ENCODE peak calls at places on chromosomes 4 and X, in nine cellular contexts. V is WTC11, Z is AG10803, U is pancreas, C is GM13976, G is BJ, A is choroid plexus epithelial cell, H is Calu3, X is dorsolateral prefrontal cortex. B is an unnamed sample.

GRCh38 chr4:11106190-11106589 is 322.5 kb downstream of the HS3ST1 start:
- DNase-seq in V (no peak), Z (no peak), U (no peak), C (no peak), G (no peak), A (peak), H (no peak), X (no peak), B (no peak)

GRCh38 chr4:6620891-6621555 is 19.5 kb upstream of the MRFAP1 start:
- DNase-seq in V (no peak), Z (no peak), U (no peak), C (no peak), G (no peak), A (no peak), H (no peak), X (peak), B (no peak)

GRCh38 chr4:76445911-76446310 is 10.9 kb downstream of the SHROOM3 start:
- DNase-seq in V (no peak), Z (no peak), U (no peak), C (no peak), G (no peak), A (no peak), H (no peak), X (no peak), B (no peak)

GRCh38 chr4:169238445-169238844 is 32.3 kb downstream of the SH3RF1 start:
- DNase-seq in V (no peak), Z (no peak), U (no peak), C (no peak), G (no peak), A (peak), H (no peak), X (no peak), B (no peak)

GRCh38 chr4:8307714-8308113 is 38.2 kb downstream of the HTRA3 start:
- DNase-seq in V (peak), Z (no peak), U (peak), C (no peak), G (no peak), A (no peak), H (no peak), X (peak), B (peak)

GRCh38 chr4:156312261-156312847 is 358.7 kb upstream of the CTSO start:
- DNase-seq in V (no peak), Z (peak), U (no peak), C (no peak), G (no peak), A (peak), H (no peak), X (no peak), B (no peak)

GRCh38 chr4:7034262-7035081 is 8.7 kb upstream of the TADA2B start:
- DNase-seq in V (no peak), Z (peak), U (peak), C (no peak), G (no peak), A (peak), H (peak), X (no peak), B (no peak)

GRCh38 chr4:133147922-133148689 is 988 bp upstream of the PCDH10 start:
- DNase-seq in V (no peak), Z (peak), U (peak), C (peak), G (no peak), A (peak), H (no peak), X (peak), B (peak)

GRCh38 chr4:175470141-175470540 is 341.9 kb downstream of the GPM6A start:
- DNase-seq in V (no peak), Z (peak), U (no peak), C (no peak), G (no peak), A (peak), H (no peak), X (no peak), B (no peak)

GRCh38 chr4:95095352-95095974 is 337.7 kb downstream of the BMPR1B start:
- DNase-seq in V (no peak), Z (peak), U (no peak), C (no peak), G (no peak), A (peak), H (peak), X (no peak), B (no peak)

GRCh38 chr4:75376543-75376942 is 137.7 kb downstream of the RCHY1 start:
- DNase-seq in V (no peak), Z (no peak), U (no peak), C (no peak), G (no peak), A (no peak), H (no peak), X (no peak), B (no peak)

GRCh38 chr4:109826719-109827118 is 1.1 kb upstream of the RRH start:
- DNase-seq in V (no peak), Z (peak), U (no peak), C (no peak), G (no peak), A (peak), H (no peak), X (no peak), B (no peak)

GRCh38 chr4:122117743-122118142 is 34.4 kb upstream of the BLTP1 start:
- DNase-seq in V (no peak), Z (peak), U (no peak), C (no peak), G (no peak), A (no peak), H (no peak), X (no peak), B (no peak)

GRCh38 chr4:95213361-95213760 is 335.4 kb downstream of the UNC5C start:
- DNase-seq in V (no peak), Z (no peak), U (no peak), C (no peak), G (no peak), A (no peak), H (no peak), X (no peak), B (no peak)

GRCh38 chr4:536351-536972 is 37.5 kb downstream of the PIGG start:
- DNase-seq in V (no peak), Z (no peak), U (no peak), C (no peak), G (no peak), A (no peak), H (no peak), X (no peak), B (no peak)

GRCh38 chrX:21355831-21356230 is 18.4 kb upstream of the CNKSR2 start:
- DNase-seq in V (no peak), Z (no peak), U (no peak), C (no peak), G (no peak), A (no peak), H (no peak), X (no peak), B (no peak)

GRCh38 chrX:50697691-50698090 is 116.3 kb downstream of the SHROOM4 start:
- DNase-seq in V (no peak), Z (peak), U (no peak), C (no peak), G (peak), A (peak), H (no peak), X (no peak), B (no peak)

GRCh38 chr4:186643501-186644315 is 79.9 kb downstream of the FAT1 start:
- DNase-seq in V (no peak), Z (peak), U (no peak), C (no peak), G (peak), A (peak), H (peak), X (no peak), B (peak)

GRCh38 chr4:11748169-11748872 is 319.6 kb upstream of the HS3ST1 start:
- DNase-seq in V (no peak), Z (no peak), U (no peak), C (no peak), G (peak), A (peak), H (no peak), X (no peak), B (no peak)

GRCh38 chr4:40046311-40046980 is 10.2 kb upstream of the N4BP2 start:
- DNase-seq in V (no peak), Z (peak), U (no peak), C (no peak), G (no peak), A (peak), H (peak), X (no peak), B (no peak)

GRCh38 chrX:107205770-107206696 is at the start of the genes DNAAF6 and NUP62CL:
- DNase-seq in V (peak), Z (no peak), U (peak), C (peak), G (no peak), A (peak), H (peak), X (no peak), B (peak)

GRCh38 chr4:663438-664428 is 10.3 kb downstream of the ATP5ME start:
- DNase-seq in V (peak), Z (no peak), U (peak), C (peak), G (no peak), A (no peak), H (no peak), X (no peak), B (peak)

GRCh38 chrX:80807606-80808159 is 2.0 kb downstream of the BRWD3 start:
- DNase-seq in V (no peak), Z (no peak), U (no peak), C (peak), G (no peak), A (peak), H (no peak), X (no peak), B (no peak)

GRCh38 chr4:89583106-89583505 is 253.9 kb downstream of the SNCA start:
- DNase-seq in V (no peak), Z (no peak), U (no peak), C (no peak), G (no peak), A (no peak), H (no peak), X (no peak), B (no peak)

GRCh38 chr4:165398570-165398969 is 19.8 kb downstream of the CPE start:
- DNase-seq in V (no peak), Z (peak), U (no peak), C (no peak), G (no peak), A (peak), H (peak), X (no peak), B (peak)

GRCh38 chr4:177938226-177938625 is 496.0 kb upstream of the AGA start:
- DNase-seq in V (no peak), Z (no peak), U (no peak), C (no peak), G (no peak), A (no peak), H (peak), X (no peak), B (no peak)

GRCh38 chr4:1910643-1911042 is 39.5 kb downstream of the NSD2 start:
- DNase-seq in V (peak), Z (peak), U (no peak), C (no peak), G (no peak), A (peak), H (peak), X (no peak), B (peak)

GRCh38 chr4:126470862-126471261 is 1156.1 kb downstream of the FAT4 start:
- DNase-seq in V (no peak), Z (no peak), U (no peak), C (no peak), G (no peak), A (peak), H (no peak), X (no peak), B (no peak)

GRCh38 chrX:12443534-12444098 is 305.3 kb downstream of the FRMPD4 start:
- DNase-seq in V (no peak), Z (peak), U (no peak), C (peak), G (no peak), A (no peak), H (no peak), X (no peak), B (no peak)

DNA sequence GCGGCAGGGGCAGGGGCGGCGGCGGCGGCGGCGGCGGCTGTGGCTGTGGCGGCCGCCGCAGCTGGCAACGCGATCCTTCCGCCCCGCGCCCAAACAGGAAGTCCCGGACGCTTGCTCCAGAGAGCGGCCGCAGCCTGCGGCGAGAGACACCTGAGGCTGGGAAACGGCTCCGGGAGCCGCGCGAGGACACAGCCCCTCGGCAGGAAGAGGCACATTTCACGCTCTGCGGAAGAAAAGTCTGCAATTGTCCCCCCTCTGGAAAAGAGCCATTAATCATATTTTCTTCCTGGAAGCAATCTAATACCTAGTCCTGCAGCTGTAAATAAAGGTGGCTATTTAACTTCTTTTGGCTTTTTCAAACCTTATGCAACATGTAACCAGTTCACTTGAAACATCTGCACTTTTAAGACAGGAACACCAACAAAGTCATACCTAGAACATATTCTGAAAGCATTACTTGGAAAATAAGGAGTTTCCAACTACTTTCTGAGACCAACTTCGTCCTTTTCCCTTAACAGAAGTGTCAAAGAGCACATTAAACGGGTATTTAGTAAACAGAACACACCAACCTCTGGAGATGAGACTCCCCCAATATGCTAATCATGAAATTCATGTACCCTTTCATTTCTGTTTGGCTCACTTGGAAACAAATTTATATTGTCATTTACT is 69.0 kb downstream of the NOCT start:
- DNase-seq in V (no peak), Z (no peak), U (no peak), C (no peak), G (no peak), A (no peak), H (no peak), X (no peak), B (no peak)
- TF ChIP-seq CTCF in V (no peak), Z (no peak), U (no peak), C (no peak), G (no peak), A (no peak), H (no peak), X (no peak), B (no peak)

DNA sequence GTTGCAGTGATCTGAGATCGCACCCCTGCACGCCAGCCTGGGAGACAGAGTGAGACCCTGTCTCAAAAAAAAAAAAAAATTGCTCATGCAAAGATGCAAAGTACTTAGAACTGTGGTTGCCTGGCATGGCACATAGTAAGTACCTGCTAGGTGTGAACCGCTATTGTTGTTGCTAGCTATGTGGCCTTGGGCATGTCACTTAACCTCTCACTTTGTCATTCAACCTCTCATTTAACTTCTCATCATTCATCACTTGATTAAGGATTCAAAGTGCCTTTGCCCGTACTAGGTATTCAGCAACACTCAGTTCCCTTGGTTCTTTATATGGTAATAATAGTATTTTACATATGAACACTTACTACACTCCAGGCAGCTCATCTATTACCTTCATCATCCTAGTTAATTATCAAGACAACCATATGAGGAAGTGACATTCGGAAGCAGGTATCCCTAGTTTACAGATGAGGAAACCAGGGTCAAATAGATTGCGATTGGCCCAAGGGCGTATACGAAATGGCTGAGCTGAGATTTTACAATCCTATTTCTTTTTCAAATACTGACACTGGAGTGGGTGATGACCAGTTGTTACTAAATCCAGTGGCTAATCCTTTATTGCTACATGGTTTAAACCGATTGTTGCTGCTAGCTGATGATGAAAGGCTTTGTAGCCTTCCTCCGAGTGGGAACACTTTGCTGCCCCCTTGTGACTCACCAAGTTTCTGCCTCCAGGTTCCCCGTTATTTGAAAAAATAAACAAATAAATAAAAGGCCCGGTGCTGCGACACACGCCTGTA is 28.8 kb upstream of the SOWAHD start:
- DNase-seq in V (peak), Z (peak), U (no peak), C (peak), G (no peak), A (peak), H (peak), X (no peak), B (peak)
- TF ChIP-seq CTCF in V (peak), Z (peak), U (peak), C (peak), G (peak), A (peak), H (peak), X (peak), B (peak)

DNA sequence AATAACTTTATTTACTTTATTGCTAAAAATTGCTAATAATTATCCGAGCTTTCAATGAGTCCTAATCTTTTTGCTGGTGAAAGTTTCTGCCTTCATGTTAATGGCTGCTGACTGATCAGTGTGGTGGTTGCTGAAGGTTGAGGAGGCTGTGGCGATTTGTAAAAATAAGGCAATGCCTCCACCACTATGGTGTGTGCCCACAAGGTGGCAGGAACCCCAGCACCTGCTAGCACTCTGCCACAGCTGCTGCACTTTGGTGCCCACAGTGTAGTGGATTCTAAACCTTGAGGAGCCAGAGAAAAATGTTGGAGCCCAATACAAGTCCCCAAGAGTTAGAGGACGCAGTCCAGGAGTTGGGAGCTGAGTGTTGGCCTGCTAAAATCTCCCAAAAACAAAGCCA is 1237.1 kb downstream of the PCDH19 start:
- DNase-seq in V (peak), Z (no peak), U (no peak), C (no peak), G (no peak), A (no peak), H (no peak), X (no peak), B (no peak)
- TF ChIP-seq CTCF in V (no peak), Z (no peak), U (no peak), C (no peak), G (no peak), A (no peak), H (no peak), X (no peak), B (no peak)

DNA sequence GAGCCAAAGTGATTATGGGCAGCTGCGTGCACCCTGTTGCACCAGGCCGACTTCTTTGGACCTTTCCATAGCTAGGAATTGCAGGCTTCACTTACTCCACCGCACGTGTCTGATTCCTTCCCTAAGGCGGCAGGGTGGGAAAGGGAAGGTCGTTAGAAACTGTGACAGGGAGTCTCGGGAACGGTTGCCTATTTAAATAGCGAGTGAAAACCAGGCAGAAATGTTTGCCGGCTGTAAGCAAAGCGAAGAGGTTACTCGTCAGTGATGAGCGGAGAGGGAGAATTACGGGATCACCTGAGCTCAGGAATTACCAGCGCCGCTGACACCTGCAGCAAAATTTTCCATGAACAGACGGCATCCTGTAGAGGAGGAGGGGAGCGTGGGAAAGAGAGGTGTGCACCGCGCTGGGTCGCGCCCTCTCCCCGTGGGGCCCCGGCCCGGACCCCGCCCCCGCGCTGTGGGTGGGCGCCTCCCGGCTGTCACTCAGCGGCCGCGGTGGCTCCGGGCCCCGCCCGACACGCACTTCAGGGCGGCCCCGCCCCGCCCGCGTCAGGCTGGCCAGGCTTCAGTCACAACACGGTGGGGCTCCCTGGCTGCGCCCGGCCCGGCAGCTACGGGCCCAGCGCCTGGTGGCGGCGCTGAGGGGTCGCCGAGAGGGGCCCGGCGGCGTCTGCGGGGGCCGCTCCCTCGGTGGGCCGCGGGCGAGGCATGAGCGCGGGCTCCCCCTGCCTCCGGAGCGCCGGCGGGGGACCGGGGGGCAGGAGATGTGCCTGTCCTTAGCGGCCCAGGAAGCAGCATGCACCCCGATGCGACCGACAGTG is at the start of gene SNX25:
- DNase-seq in V (peak), Z (peak), U (peak), C (peak), G (no peak), A (peak), H (peak), X (peak), B (peak)
- TF ChIP-seq CTCF in V (no peak), Z (no peak), U (no peak), C (peak), G (no peak), A (no peak), H (no peak), X (no peak), B (no peak)

GRCh38 chr4:24551492-24552330 is 32.6 kb downstream of the DHX15 start:
- DNase-seq in V (no peak), Z (no peak), U (no peak), C (no peak), G (peak), A (peak), H (no peak), X (no peak), B (no peak)
- TF ChIP-seq CTCF in V (no peak), Z (peak), U (no peak), C (no peak), G (peak), A (peak), H (no peak), X (peak), B (peak)

GRCh38 chrX:136896121-136896914 is 15.8 kb upstream of the RBMX start:
- DNase-seq in V (no peak), Z (no peak), U (no peak), C (no peak), G (no peak), A (no peak), H (no peak), X (no peak), B (no peak)

GRCh38 chrX:136899206-136899605 is 18.7 kb upstream of the RBMX start:
- DNase-seq in V (no peak), Z (peak), U (no peak), C (no peak), G (no peak), A (no peak), H (no peak), X (no peak), B (no peak)
- TF ChIP-seq CTCF in V (no peak), Z (no peak), U (no peak), C (no peak), G (no peak), A (no peak), H (no peak), X (no peak), B (no peak)

DNA sequence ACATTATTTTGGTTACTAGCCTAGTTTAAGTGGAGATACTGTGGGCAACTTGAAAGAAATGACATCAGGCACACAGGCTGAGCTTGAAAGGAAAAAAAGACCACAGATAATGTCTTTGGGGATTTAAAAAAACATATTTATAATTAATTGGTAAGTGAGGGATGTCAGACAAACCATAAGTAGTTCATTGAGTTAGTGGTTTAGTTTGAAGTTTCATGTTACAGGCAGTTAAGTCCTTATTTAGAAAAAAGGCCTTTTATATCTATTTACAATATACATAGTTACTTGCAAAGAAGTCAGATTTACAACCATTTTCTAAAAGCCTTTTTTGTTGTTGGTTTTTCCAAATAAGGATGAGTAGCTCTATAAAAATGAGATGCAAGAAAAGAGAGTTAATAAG is 89.2 kb downstream of the CDS1 start:
- DNase-seq in V (no peak), Z (no peak), U (no peak), C (no peak), G (no peak), A (no peak), H (no peak), X (no peak), B (no peak)
- TF ChIP-seq CTCF in V (no peak), Z (no peak), U (no peak), C (no peak), G (no peak), A (no peak), H (no peak), X (no peak), B (no peak)

GRCh38 chrX:31988975-31989374 is 917.1 kb upstream of the FTHL17 start:
- DNase-seq in V (no peak), Z (no peak), U (no peak), C (no peak), G (no peak), A (no peak), H (no peak), X (no peak), B (no peak)
- TF ChIP-seq CTCF in V (no peak), Z (no peak), U (no peak), C (no peak), G (no peak), A (no peak), H (no peak), X (no peak), B (no peak)

B was measured in glutamatergic neuron.